ENCODE peak calls at places on chromosomes 2 and 18, in seven cellular contexts. H is T-helper 2 cell; D is pulmonary artery endothelial cell; L is activated T-cell treated with anti-CD3 and anti-CD28 coated beads, Interleukin-2, amount 50 U/mL, for 72 hours; A is NCI-H345; I is mucosa of gallbladder; P is left cardiac atrium. S is an unnamed sample.

GRCh38 chr2:174454566-174454965 is 32.3 kb downstream of the GPR155 start:
- DNase-seq in H (no peak), D (no peak), L (no peak), A (no peak), I (no peak), P (no peak), S (no peak)

GRCh38 chr2:237669628-237670351 is 42.4 kb downstream of the LRRFIP1 start:
- DNase-seq in H (no peak), D (no peak), L (no peak), A (peak), I (peak), P (peak), S (no peak)

GRCh38 chr2:167381349-167381748 is 493.1 kb downstream of the XIRP2 start:
- DNase-seq in H (no peak), D (no peak), L (no peak), A (no peak), I (no peak), P (no peak), S (no peak)

GRCh38 chr2:203330434-203330833 is 2.2 kb downstream of the ABI2 start:
- DNase-seq in H (no peak), D (no peak), L (no peak), A (no peak), I (no peak), P (no peak), S (no peak)

GRCh38 chr2:145383961-145384360 is 864.0 kb upstream of the ZEB2 start:
- DNase-seq in H (no peak), D (no peak), L (no peak), A (no peak), I (no peak), P (no peak), S (no peak)

GRCh38 chr2:55627915-55628314 is 10.5 kb upstream of the PPP4R3B start:
- DNase-seq in H (no peak), D (no peak), L (no peak), A (no peak), I (no peak), P (no peak), S (no peak)

GRCh38 chr2:230987137-230988020 is 8.5 kb upstream of the SPATA3 start:
- DNase-seq in H (peak), D (no peak), L (peak), A (peak), I (peak), P (peak), S (peak)

GRCh38 chr2:105287692-105288091 is 41.8 kb downstream of the TGFBRAP1 start:
- DNase-seq in H (no peak), D (peak), L (peak), A (no peak), I (no peak), P (no peak), S (no peak)

GRCh38 chr2:38666578-38666926 is 638 bp downstream of the GALM start:
- DNase-seq in H (peak), D (no peak), L (no peak), A (no peak), I (peak), P (no peak), S (no peak)

GRCh38 chr18:56085561-56085960 is 497.6 kb upstream of the TCF4 start:
- DNase-seq in H (no peak), D (no peak), L (no peak), A (no peak), I (no peak), P (peak), S (no peak)

GRCh38 chr2:100228967-100229366 is 86.6 kb upstream of the AFF3 start:
- DNase-seq in H (no peak), D (no peak), L (no peak), A (no peak), I (no peak), P (no peak), S (no peak)

GRCh38 chr2:241118727-241119505 is 16.8 kb upstream of the MTERF4 start:
- DNase-seq in H (no peak), D (no peak), L (no peak), A (no peak), I (no peak), P (no peak), S (no peak)

GRCh38 chr2:109396338-109397180 is 217.2 kb downstream of the SEPTIN10 start:
- DNase-seq in H (no peak), D (no peak), L (peak), A (peak), I (no peak), P (no peak), S (no peak)